ENCODE peak calls at places on chromosomes 1 and 21, in five cellular contexts. V, D, X, G and U are unnamed samples.

GRCh38 chr1:92817986-92818764 is 13.7 kb upstream of the RPL5 start:
- DNase-seq in V (no peak), D (peak; percentile 60), X (peak; percentile 28), G (peak; percentile 55), U (peak; percentile 54)

GRCh38 chr21:37412603-37413360 is 46.2 kb downstream of the DYRK1A start:
- DNase-seq in V (no peak), D (peak; percentile 30), X (no peak), G (peak; percentile 70), U (peak; percentile 88)

GRCh38 chr1:153881764-153882163 is 41.0 kb downstream of the GATAD2B start:
- DNase-seq in V (no peak), D (peak; percentile 58), X (no peak), G (peak; percentile 29), U (peak; percentile 23)

GRCh38 chr1:183871568-183871967 is 66.6 kb downstream of the RGL1 start:
- DNase-seq in V (no peak), D (peak; percentile 61), X (no peak), G (no peak), U (no peak)

GRCh38 chr1:177809844-177810243 is 160.0 kb downstream of the SEC16B start:
- DNase-seq in V (no peak), D (no peak), X (no peak), G (no peak), U (no peak)

GRCh38 chr1:234989019-234989418 is 139.6 kb downstream of the TOMM20 start:
- DNase-seq in V (no peak), D (no peak), X (no peak), G (no peak), U (no peak)

GRCh38 chr1:180563013-180563827 is 4.5 kb downstream of the OVAAL start:
- DNase-seq in V (no peak), D (peak; percentile 49), X (no peak), G (peak; percentile 45), U (peak; percentile 60)

GRCh38 chr1:227949954-227950734 is 2.4 kb upstream of the WNT9A start:
- DNase-seq in V (no peak), D (no peak), X (peak; percentile 14), G (no peak), U (no peak)

GRCh38 chr1:175841613-175842234 is 98.3 kb upstream of the TNR start:
- DNase-seq in V (no peak), D (no peak), X (no peak), G (no peak), U (no peak)

GRCh38 chr1:48776400-48777218 is at the start of gene BEND5:
- DNase-seq in V (peak; percentile 33), D (peak; percentile 9), X (peak; percentile 28), G (no peak), U (no peak)

GRCh38 chr1:186502087-186502486 is 41.2 kb upstream of the PDC start:
- DNase-seq in V (no peak), D (no peak), X (no peak), G (peak; percentile 60), U (peak; percentile 73)

GRCh38 chr1:7444362-7444761 is 326.7 kb upstream of the VAMP3 start:
- DNase-seq in V (no peak), D (no peak), X (no peak), G (no peak), U (no peak)

GRCh38 chr1:92934395-92935378 is 26.6 kb downstream of the DIPK1A start:
- DNase-seq in V (peak; percentile 98), D (peak; percentile 97), X (no peak), G (peak; percentile 96), U (peak; percentile 99)

GRCh38 chr1:21938791-21939538 is 1.9 kb upstream of the HSPG2 start:
- DNase-seq in V (no peak), D (no peak), X (no peak), G (no peak), U (no peak)
- TF ChIP-seq CTCF in V (no peak), D (no peak), X (no peak), G (no peak), U (no peak)

GRCh38 chr1:3905953-3906671 is 6.0 kb upstream of the C1orf174 start:
- DNase-seq in V (no peak), D (no peak), X (no peak), G (no peak), U (no peak)

GRCh38 chr1:3904843-3905185 is 4.7 kb upstream of the C1orf174 start:
- DNase-seq in V (no peak), D (no peak), X (no peak), G (no peak), U (no peak)

GRCh38 chr1:3904006-3904842 is 4.2 kb upstream of the C1orf174 start:
- DNase-seq in V (no peak), D (no peak), X (no peak), G (no peak), U (no peak)

GRCh38 chr1:3906672-3907020 is 6.6 kb upstream of the C1orf174 start:
- DNase-seq in V (no peak), D (no peak), X (no peak), G (no peak), U (no peak)

DNA sequence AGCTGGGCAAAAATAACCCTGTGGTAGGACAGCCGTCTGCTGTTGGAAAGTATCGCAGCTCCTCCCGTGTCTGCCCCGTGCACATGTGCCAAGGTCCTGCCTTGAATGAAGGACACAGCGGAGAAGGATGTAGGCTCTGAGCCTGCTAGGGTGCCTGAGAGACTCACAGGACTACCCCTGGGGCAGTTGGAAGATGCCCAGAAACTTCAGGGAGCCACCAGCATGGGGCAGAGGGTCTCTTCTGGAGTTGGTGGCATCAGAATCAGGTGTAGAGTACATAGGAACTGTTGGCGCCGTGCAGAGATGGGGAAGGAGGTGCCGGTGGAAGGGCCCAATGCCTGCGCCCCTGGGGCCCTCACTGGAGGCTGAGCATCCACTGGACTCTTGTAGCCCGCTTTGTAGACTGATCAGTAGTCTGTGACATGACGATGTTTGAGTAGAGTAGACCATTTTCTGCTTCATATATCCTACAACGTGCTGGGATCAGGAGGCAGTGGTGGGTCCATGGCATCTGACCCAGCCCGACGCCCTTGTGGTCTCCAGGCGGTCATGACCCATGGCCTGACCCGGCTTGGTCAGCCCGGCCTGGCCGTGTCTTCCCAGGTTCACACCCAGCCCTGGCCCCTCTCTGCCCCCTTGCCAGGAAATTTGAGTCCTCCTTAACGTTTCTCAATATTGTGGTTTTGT is 5.3 kb upstream of the C1orf174 start:
- DNase-seq in V (no peak), D (no peak), X (no peak), G (no peak), U (no peak)
- H3K4me3 ChIP-seq in V (no peak overlapping the region), D (no peak overlapping the region), X (no peak overlapping the region), G (no peak overlapping the region), U (no peak overlapping the region)

DNA sequence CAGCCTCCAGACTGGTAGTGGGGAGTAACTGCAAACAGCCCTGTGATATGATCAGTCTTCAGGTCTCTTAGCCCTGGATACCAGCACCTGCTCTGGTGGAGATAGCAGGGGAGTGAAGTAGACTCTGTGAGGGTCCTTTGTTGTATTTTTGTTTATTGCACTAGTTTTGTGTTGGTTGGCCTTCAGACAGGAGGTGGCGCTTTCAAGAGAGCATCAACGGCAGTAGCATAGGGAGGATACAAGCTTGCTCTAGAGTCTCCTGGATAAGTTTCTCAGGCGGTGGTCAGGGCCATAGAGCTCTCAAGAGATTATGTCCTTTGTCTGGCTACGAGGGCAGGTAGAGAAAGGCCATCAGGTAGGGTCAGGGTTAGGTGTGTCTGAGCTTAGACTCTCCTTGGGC is 116.4 kb downstream of the USH2A start:
- DNase-seq in V (no peak), D (no peak), X (no peak), G (no peak), U (no peak)
- TF ChIP-seq CTCF in V (no peak), D (no peak), X (no peak), G (no peak), U (no peak)

GRCh38 chr1:13756557-13757315 is 56.7 kb downstream of the PRDM2 start:
- DNase-seq in V (no peak), D (no peak), X (no peak), G (no peak), U (no peak)
- H3K4me3 ChIP-seq in V (no peak overlapping the region), D (no peak overlapping the region), X (no peak overlapping the region), G (no peak overlapping the region), U (no peak overlapping the region)

GRCh38 chr1:66331641-66332523 is 202.1 kb upstream of the SGIP1 start:
- DNase-seq in V (peak; percentile 67), D (peak; percentile 94), X (peak; percentile 60), G (peak; percentile 78), U (peak; percentile 93)
- TF ChIP-seq CTCF in V (peak; percentile 50), D (peak; percentile 28), X (no peak), G (peak; percentile 24), U (peak; percentile 54)

GRCh38 chr1:65814752-65815151 is 22.1 kb downstream of the PDE4B start:
- DNase-seq in V (no peak), D (no peak), X (no peak), G (no peak), U (no peak)

GRCh38 chr1:65817891-65818290 is 25.2 kb downstream of the PDE4B start:
- DNase-seq in V (no peak), D (no peak), X (no peak), G (no peak), U (no peak)

GRCh38 chr1:65818966-65819365 is 26.3 kb downstream of the PDE4B start:
- DNase-seq in V (no peak), D (no peak), X (no peak), G (no peak), U (no peak)

GRCh38 chr1:65812065-65812464 is 19.4 kb downstream of the PDE4B start:
- DNase-seq in V (peak; percentile 74), D (peak; percentile 85), X (peak; percentile 25), G (peak; percentile 96), U (peak; percentile 86)

DNA sequence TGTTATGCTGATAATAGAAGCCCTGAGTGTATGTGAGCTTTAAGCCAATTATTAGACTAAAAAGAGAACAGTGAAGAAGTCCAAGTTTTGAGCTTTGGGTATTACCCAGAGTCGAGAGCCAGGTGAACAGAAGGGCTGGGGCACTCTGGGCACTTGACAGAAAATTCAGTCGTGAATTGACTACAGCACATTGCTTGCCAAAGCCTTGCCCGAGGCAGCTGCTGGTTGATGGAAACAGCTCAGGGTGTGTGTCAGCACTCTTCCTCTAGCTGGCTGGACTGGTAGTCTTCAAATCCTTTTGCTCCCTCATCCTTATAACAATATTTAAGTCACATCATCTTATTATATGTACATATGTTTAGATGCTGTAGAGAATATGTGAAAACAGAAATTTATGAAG is 21.3 kb downstream of the PDE4B start:
- DNase-seq in V (no peak), D (no peak), X (no peak), G (peak; percentile 41), U (peak; percentile 40)
- H3K4me3 ChIP-seq in V (no peak overlapping the region), D (no peak overlapping the region), X (no peak overlapping the region), G (no peak overlapping the region), U (no peak overlapping the region)

GRCh38 chr1:32362474-32363313 is at the start of the genes FAM229A and TSSK3:
- DNase-seq in V (no peak), D (peak; percentile 40), X (no peak), G (no peak), U (no peak)

GRCh38 chr1:32363713-32364112 is 1.4 kb downstream of the TSSK3 start:
- DNase-seq in V (no peak), D (no peak), X (no peak), G (no peak), U (no peak)

GRCh38 chr1:32361674-32362473 is 411 bp downstream of the FAM229A start:
- DNase-seq in V (no peak), D (peak; percentile 61), X (peak; percentile 58), G (peak; percentile 34), U (no peak)

GRCh38 chr1:32365445-32365844 is 3.1 kb downstream of the TSSK3 start:
- DNase-seq in V (no peak), D (no peak), X (no peak), G (no peak), U (no peak)

DNA sequence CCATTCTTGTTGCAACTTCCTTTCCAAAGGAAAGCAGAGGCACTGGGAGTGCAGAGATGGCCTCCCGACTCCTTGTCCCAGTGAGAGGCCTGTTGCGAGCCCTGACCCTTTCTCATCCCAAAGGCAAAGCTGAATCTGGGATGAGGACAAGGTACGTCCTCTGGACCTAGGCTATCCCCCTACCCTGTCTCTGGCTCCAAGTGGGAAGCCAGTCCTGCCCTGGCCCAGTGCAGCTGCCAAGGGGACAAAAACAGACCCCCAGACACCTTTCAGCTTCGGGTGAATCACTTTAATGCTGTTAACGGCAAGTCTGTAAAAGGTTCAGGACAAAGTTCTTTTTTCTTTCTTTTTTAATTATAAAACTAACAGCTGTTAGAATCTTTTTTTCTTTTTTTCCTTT is 2.5 kb downstream of the TSSK3 start:
- DNase-seq in V (no peak), D (no peak), X (no peak), G (no peak), U (no peak)
- TF ChIP-seq CTCF in V (no peak), D (no peak), X (no peak), G (no peak), U (no peak)